ENCODE peak calls at places on chromosomes 1 and 21, in seven cellular contexts. B is neuronal stem cell; G is RPMI8226; N is left colon; R is choroid plexus epithelial cell; M is central memory CD8-positive, alpha-beta T cell; Q is glomerular endothelial cell. F is an unnamed sample.

GRCh38 chr1:110234691-110235090 is 24.6 kb downstream of the KCNC4 start:
- DNase-seq in R (no peak), Q (no peak), G (no peak), N (no peak), M (no peak), B (no peak), F (no peak)

GRCh38 chr1:47388548-47389238 is 27.4 kb upstream of the FOXE3 start:
- DNase-seq in G (peak), M (peak), R (peak), B (peak), N (peak), Q (peak), F (peak)

GRCh38 chr1:110056776-110057175 is 13.7 kb downstream of the ALX3 start:
- DNase-seq in M (no peak), B (no peak), G (no peak), R (peak), Q (no peak), N (no peak), F (no peak)

GRCh38 chr1:224213438-224214119 is 30.5 kb downstream of the DEGS1 start:
- DNase-seq in Q (no peak), N (no peak), R (no peak), B (no peak), G (no peak), M (no peak), F (no peak)

GRCh38 chr1:234987415-234988159 is 141.1 kb downstream of the TOMM20 start:
- DNase-seq in M (no peak), G (no peak), N (peak), B (peak), Q (peak), R (peak), F (no peak)

GRCh38 chr21:20272791-20273362 is 725.3 kb upstream of the NCAM2 start:
- DNase-seq in M (no peak), B (no peak), Q (no peak), G (no peak), N (no peak), R (no peak), F (no peak)

GRCh38 chr1:3037281-3038040 is 16.2 kb downstream of the ACTRT2 start:
- DNase-seq in N (no peak), Q (no peak), B (no peak), R (no peak), M (no peak), G (no peak), F (no peak)

GRCh38 chr1:65681101-65681500 is 111.6 kb upstream of the PDE4B start:
- DNase-seq in B (no peak), R (peak), Q (no peak), N (no peak), G (no peak), M (no peak), F (no peak)

GRCh38 chr1:235018161-235018560 is 110.5 kb downstream of the TOMM20 start:
- DNase-seq in R (peak), G (no peak), Q (no peak), B (no peak), N (no peak), M (no peak), F (no peak)

GRCh38 chr1:200258447-200259375 is 151.1 kb downstream of the ZNF281 start:
- DNase-seq in N (no peak), R (peak), M (no peak), G (peak), Q (no peak), B (no peak), F (no peak)

GRCh38 chr1:28775121-28775942 is 36.6 kb upstream of the OPRD1 start:
- DNase-seq in Q (no peak), R (peak), G (peak), B (no peak), M (peak), N (peak), F (peak)

GRCh38 chr1:33349081-33349759 is 28.3 kb upstream of the A3GALT2 start:
- DNase-seq in Q (no peak), R (peak), B (no peak), M (peak), N (peak), G (peak), F (peak)

GRCh38 chr1:173702736-173703135 is 12.0 kb upstream of the KLHL20 start:
- DNase-seq in R (no peak), N (no peak), M (no peak), Q (no peak), B (no peak), G (no peak), F (no peak)

GRCh38 chr1:245807954-245808719 is 653.4 kb downstream of the KIF26B start:
- DNase-seq in N (no peak), M (no peak), Q (no peak), G (no peak), B (no peak), R (no peak), F (no peak)

GRCh38 chr1:61263905-61264824 is 181.8 kb downstream of the NFIA start:
- DNase-seq in B (no peak), G (no peak), Q (no peak), R (no peak), M (no peak), N (no peak), F (no peak)

GRCh38 chr1:18010408-18010807 is 97.2 kb upstream of the IGSF21 start:
- DNase-seq in B (no peak), Q (no peak), R (no peak), N (no peak), G (no peak), M (no peak), F (no peak)

GRCh38 chr21:39610705-39611104 is 2.0 kb upstream of the B3GALT5 start:
- DNase-seq in N (no peak), G (no peak), M (no peak), Q (no peak), R (peak), B (no peak), F (no peak)

GRCh38 chr1:203492486-203493130 is 1.3 kb upstream of the OPTC start:
- DNase-seq in B (no peak), G (no peak), R (no peak), N (no peak), Q (no peak), M (no peak), F (no peak)

GRCh38 chr1:81799939-81800740 is 594 bp upstream of the ADGRL2 start:
- DNase-seq in B (peak), G (no peak), Q (no peak), M (no peak), R (peak), N (peak), F (no peak)

GRCh38 chr1:18417317-18418269 is 63.1 kb upstream of the KLHDC7A start:
- DNase-seq in N (no peak), Q (no peak), R (no peak), M (no peak), G (no peak), B (no peak), F (no peak)

GRCh38 chr1:185670187-185670627 is 64.0 kb upstream of the HMCN1 start:
- DNase-seq in G (peak), B (no peak), M (no peak), Q (no peak), N (peak), R (peak), F (peak)

GRCh38 chr21:22346576-22346975 is 1348.4 kb downstream of the NCAM2 start:
- DNase-seq in B (no peak), Q (no peak), R (no peak), M (no peak), N (no peak), G (no peak), F (no peak)

F was measured in immature natural killer cell.